ENCODE peak calls at places on chromosome 10, in four cellular contexts. P is OCI-LY7, H is endothelial cell of umbilical vein, S is PC-3. C is an unnamed sample. For H3K79me2, the result is how much of the 10 kb centered on the place peaks cover.

GRCh38 chr10:124677871-124678565 is 66.2 kb downstream of the FAM53B start:
- DNase-seq in P (no peak), H (no peak), S (no peak), C (no peak)

GRCh38 chr10:47047577-47048532 is 136.6 kb downstream of the PTPN20 start:
- DNase-seq in P (peak), H (peak), S (peak), C (peak)

GRCh38 chr10:17088118-17088806 is 41.3 kb downstream of the CUBN start:
- DNase-seq in P (no peak), H (no peak), S (peak), C (peak)

GRCh38 chr10:102642553-102643345 is 1.5 kb upstream of the TRIM8 start:
- DNase-seq in P (peak), H (peak), S (peak), C (peak)

GRCh38 chr10:76998451-76998850 is 639.2 kb downstream of the KCNMA1 start:
- DNase-seq in P (no peak), H (no peak), S (no peak), C (no peak)

GRCh38 chr10:42690449-42691360 is 52.3 kb upstream of the ZNF33B start:
- DNase-seq in P (no peak), H (no peak), S (peak), C (no peak)

GRCh38 chr10:132385721-132386418 is 11.1 kb upstream of the PWWP2B start:
- DNase-seq in P (no peak), H (no peak), S (no peak), C (no peak)

GRCh38 chr10:25078659-25079429 is 62.4 kb downstream of the THNSL1 start:
- DNase-seq in P (no peak), H (no peak), S (no peak), C (no peak)

GRCh38 chr10:70197235-70197952 is 27.1 kb upstream of the SAR1A start:
- DNase-seq in P (no peak), H (no peak), S (no peak), C (no peak)

GRCh38 chr10:131726460-131726861 is 174.3 kb upstream of the PPP2R2D start:
- DNase-seq in P (no peak), H (no peak), S (no peak), C (no peak)

GRCh38 chr10:30170814-30171213 is 111.4 kb upstream of the JCAD start:
- DNase-seq in P (no peak), H (no peak), S (peak), C (peak)

DNA sequence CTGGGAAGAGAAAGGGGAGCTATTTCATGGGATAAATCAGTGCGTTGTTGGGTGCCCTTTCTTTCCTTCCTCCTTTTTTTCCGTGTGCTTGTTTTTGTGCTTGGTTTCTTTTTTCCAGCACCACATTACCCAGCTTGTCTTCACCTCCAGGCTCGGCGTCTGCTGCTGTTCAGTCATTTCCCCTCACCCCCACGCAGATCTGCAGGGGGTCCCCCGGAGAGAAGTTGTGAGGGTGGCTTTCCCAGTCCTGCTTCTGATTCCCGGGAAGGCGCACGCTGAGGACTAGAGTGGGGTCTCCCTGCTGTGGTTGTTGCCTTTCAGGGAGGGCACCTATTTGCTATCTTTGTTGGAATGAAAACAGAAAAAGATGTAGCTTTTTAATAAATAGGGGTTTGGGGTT is 1.6 kb downstream of the CAMK1D start:
- DNase-seq in P (no peak), H (no peak), S (no peak), C (no peak)
- H3K79me2 ChIP-seq in P (under half), H (under half), S (under half), C (under half)

GRCh38 chr10:86773486-86773885 is 17.1 kb downstream of the BMPR1A start:
- DNase-seq in P (no peak), H (no peak), S (no peak), C (no peak)

GRCh38 chr10:86768431-86768830 is 12.0 kb downstream of the BMPR1A start:
- DNase-seq in P (no peak), H (no peak), S (no peak), C (no peak)

GRCh38 chr10:86765548-86765947 is 9.1 kb downstream of the BMPR1A start:
- DNase-seq in P (no peak), H (no peak), S (no peak), C (no peak)

GRCh38 chr10:86770412-86770960 is 14.1 kb downstream of the BMPR1A start:
- DNase-seq in P (no peak), H (no peak), S (no peak), C (no peak)

DNA sequence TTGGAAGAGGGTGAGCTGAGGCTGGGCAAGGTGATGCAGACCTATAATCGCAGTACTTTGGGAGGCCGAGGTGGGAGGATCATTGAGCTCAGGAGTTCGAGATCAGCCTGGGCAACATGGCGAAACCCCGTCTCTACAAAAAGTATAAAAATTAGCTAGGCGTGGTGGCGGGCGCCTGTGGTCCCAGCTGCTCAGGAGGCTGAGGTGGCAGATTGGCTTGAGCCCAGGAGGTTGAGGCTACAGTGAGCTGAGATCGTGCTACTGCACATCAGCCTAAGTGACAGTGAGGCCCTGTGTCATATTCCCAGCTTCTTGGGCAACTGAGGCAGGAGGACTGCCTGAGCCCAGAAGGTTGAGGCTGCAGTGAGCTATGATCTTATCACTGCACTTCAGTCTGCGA is 13.6 kb downstream of the BMPR1A start:
- DNase-seq in P (no peak), H (no peak), S (no peak), C (no peak)
- H3K79me2 ChIP-seq in P (under half), H (under half), S (half or more), C (half or more)

DNA sequence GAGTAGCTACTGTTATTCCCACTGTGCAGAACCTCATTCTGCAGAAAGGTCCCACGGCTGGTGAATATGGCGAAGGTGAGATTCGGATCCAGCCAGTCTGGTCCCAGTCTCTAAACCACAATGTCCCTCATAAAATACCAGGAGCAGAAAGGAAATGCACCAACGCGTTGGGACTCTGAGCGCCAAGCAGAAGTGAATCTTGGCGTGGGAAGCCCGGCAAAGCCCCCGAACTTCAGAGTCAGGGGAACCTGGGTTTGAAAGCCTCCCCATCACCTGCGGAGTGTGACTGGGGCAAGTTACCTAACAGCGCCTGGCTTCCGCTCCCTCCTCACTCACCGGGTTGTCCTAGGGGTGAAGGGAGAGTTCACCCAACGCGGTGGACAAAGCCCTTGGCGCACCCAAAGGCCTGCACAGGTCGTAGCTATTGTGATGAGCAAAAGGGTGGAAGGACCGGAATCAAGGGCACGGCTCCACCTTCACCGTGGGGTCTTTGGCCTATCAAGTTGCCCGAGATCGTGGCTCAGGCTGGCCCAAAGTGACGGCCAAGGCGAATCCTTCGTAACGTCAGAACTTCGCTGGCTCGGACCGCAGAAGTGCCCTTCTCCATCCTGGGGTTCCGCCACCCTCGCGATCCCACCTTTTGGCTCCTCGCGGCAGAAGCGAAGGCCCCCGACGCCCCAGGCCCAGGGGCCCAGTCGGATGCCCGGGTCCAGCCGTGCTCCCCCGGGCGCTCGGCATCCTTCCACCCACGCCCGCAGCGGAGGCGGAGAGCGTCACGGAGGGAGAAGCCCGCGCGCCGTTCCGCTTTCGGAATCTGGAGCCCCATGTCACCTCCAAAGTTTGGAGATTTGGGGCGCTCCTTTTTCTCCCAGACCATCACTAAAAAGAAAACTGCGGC is 811 bp downstream of the RGS10 start:
- DNase-seq in P (peak), H (no peak), S (peak), C (no peak)
- H3K79me2 ChIP-seq in P (under half), H (under half), S (half or more), C (under half)

DNA sequence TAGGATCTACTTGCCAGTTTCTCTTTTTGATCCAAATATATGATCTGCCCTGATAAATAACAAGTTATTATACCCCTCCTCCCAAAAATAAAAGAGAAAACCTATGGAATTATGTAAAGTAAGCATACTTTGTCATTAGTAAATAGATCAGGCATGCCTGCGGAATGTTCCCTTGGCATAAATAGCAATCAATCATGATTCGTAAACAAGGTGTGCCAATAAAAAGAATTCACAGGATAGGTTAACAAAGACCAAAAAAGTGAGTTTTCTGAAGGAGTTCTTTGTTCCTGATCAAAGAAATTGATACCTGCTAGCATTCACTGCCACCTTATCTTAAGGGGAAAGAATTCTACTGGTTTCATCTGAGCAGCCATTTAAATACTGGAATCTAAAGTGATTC is 11.9 kb downstream of the ITGB1 start:
- DNase-seq in P (no peak), H (no peak), S (peak), C (no peak)
- H3K79me2 ChIP-seq in P (half or more), H (half or more), S (half or more), C (half or more)

GRCh38 chr10:32931593-32931992 is 26.4 kb downstream of the ITGB1 start:
- DNase-seq in P (no peak), H (no peak), S (no peak), C (no peak)
- H3K79me2 ChIP-seq in P (half or more), H (half or more), S (half or more), C (half or more)

GRCh38 chr10:665579-666091 is 23.8 kb downstream of the DIP2C start:
- DNase-seq in P (no peak), H (no peak), S (no peak), C (no peak)
- H3K79me2 ChIP-seq in P (under half), H (under half), S (under half), C (under half)

DNA sequence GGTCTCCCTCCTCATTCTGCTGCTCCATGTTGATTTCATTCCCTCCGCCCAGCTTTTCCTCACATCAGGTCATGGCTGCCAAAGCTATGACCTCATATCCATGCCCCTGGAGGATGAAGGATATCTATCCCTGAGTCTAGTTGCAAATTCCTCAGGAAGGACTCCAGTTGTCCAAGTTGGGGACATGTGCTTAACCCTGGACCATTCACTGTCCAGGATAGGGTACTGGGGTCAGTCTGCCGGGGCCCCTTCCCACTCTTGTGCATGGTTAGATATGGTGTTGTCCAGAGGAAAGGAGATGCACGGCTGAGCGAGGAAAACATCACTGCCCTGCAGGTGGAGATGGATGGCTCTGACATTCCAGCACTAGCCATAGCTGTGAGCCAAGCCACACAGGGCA is 51.9 kb upstream of the COMTD1 start:
- DNase-seq in P (no peak), H (no peak), S (no peak), C (no peak)
- H3K79me2 ChIP-seq in P (under half), H (under half), S (under half), C (under half)